ENCODE peak calls at places on chromosomes 13 and 19, in six cellular contexts. O is lower leg skin, D is NCI-H524 treated with DMSO at 0.1 percent for 48 hours, P is GM12891, Q is heart right ventricle, N is adrenal gland. R is an unnamed sample.

GRCh38 chr13:93025984-93026383 is 200.6 kb upstream of the GPC6 start:
- DNase-seq in O (no peak), Q (no peak), D (no peak), N (no peak), P (no peak), R (no peak)

GRCh38 chr13:112509190-112509589 is 78.8 kb downstream of the TUBGCP3 start:
- DNase-seq in Q (no peak), O (no peak), P (no peak), N (no peak), D (no peak), R (no peak)

GRCh38 chr13:82257790-82258507 is 1624.3 kb downstream of the SLITRK1 start:
- DNase-seq in P (no peak), Q (no peak), O (no peak), D (no peak), N (no peak), R (no peak)

GRCh38 chr19:4120531-4120930 is 3.4 kb downstream of the MAP2K2 start:
- DNase-seq in Q (no peak), N (no peak), O (no peak), D (no peak), P (no peak), R (no peak)

GRCh38 chr19:39951686-39952085 is 17.3 kb upstream of the FCGBP start:
- DNase-seq in D (no peak), Q (no peak), P (no peak), O (no peak), N (peak), R (no peak)

GRCh38 chr13:113951246-113951999 is 22.5 kb downstream of the C13orf46 start:
- DNase-seq in D (no peak), P (peak), O (peak), N (peak), Q (peak), R (no peak)

GRCh38 chr19:47158879-47159509 is 28.4 kb downstream of the SAE1 start:
- DNase-seq in O (no peak), D (no peak), N (no peak), Q (no peak), P (no peak), R (no peak)

GRCh38 chr13:53105881-53106280 is 77.3 kb downstream of the OLFM4 start:
- DNase-seq in N (no peak), D (no peak), Q (no peak), O (no peak), P (no peak), R (no peak)

GRCh38 chr13:77902319-77902963 is 16.2 kb downstream of the EDNRB start:
- DNase-seq in N (no peak), Q (no peak), D (no peak), P (no peak), O (no peak), R (no peak)

GRCh38 chr13:36131215-36131930 is at the start of gene DCLK1:
- DNase-seq in N (no peak), Q (peak), O (peak), D (no peak), P (no peak), R (no peak)

GRCh38 chr13:24008679-24009078 is 111.4 kb upstream of the C1QTNF9B start:
- DNase-seq in P (no peak), O (no peak), Q (no peak), N (no peak), D (no peak), R (no peak)

GRCh38 chr19:54364775-54365257 is at the start of gene LAIR1:
- DNase-seq in Q (no peak), O (no peak), D (no peak), N (peak), P (no peak), R (no peak)

GRCh38 chr19:55703790-55704215 is 28.8 kb downstream of the EPN1 start:
- DNase-seq in P (no peak), N (peak), D (no peak), O (peak), Q (no peak), R (no peak)

GRCh38 chr13:79385694-79386093 is 20.4 kb downstream of the RBM26 start:
- DNase-seq in P (no peak), Q (no peak), D (no peak), N (no peak), O (no peak), R (no peak)

GRCh38 chr13:23621316-23621645 is 51.1 kb downstream of the TNFRSF19 start:
- DNase-seq in Q (no peak), P (no peak), O (no peak), N (peak), D (no peak), R (no peak)

GRCh38 chr19:15177269-15178116 is 23.3 kb downstream of the NOTCH3 start:
- DNase-seq in D (peak), N (peak), O (peak), Q (peak), P (peak), R (no peak)

GRCh38 chr19:2495130-2495641 is 19.3 kb downstream of the GADD45B start:
- DNase-seq in O (peak), D (no peak), P (no peak), N (peak), Q (peak), R (no peak)

GRCh38 chr19:4201798-4202197 is 19.3 kb downstream of the ANKRD24 start:
- DNase-seq in P (no peak), D (no peak), N (no peak), O (no peak), Q (no peak), R (no peak)

GRCh38 chr13:75920536-75920935 is 284.4 kb downstream of the LMO7 start:
- DNase-seq in D (no peak), N (no peak), O (no peak), Q (no peak), P (no peak), R (no peak)

GRCh38 chr13:98173431-98173921 is 3.6 kb downstream of the RNF113B start:
- DNase-seq in D (no peak), Q (no peak), P (no peak), N (peak), O (no peak), R (peak)

GRCh38 chr19:49114630-49115363 is 627 bp downstream of the LIN7B start:
- DNase-seq in N (peak), P (no peak), O (peak), Q (peak), D (peak), R (no peak)

GRCh38 chr13:24899601-24900000 is 135.6 kb downstream of the RNF17 start:
- DNase-seq in O (no peak), Q (no peak), P (no peak), N (no peak), D (no peak), R (no peak)

GRCh38 chr19:35710784-35711723 is 6.7 kb downstream of the ZBTB32 start:
- DNase-seq in N (no peak), O (no peak), D (no peak), Q (no peak), P (peak), R (no peak)

GRCh38 chr19:10552596-10553053 is 8.9 kb downstream of the ATG4D start:
- DNase-seq in P (no peak), Q (no peak), N (no peak), D (no peak), O (no peak), R (no peak)

GRCh38 chr13:29654807-29655547 is 59.5 kb upstream of the SLC7A1 start:
- DNase-seq in O (no peak), P (no peak), Q (no peak), N (no peak), D (no peak), R (no peak)

GRCh38 chr19:11964858-11965645 is at the start of gene ZNF763:
- DNase-seq in N (peak), D (peak), Q (peak), P (peak), O (peak), R (peak)

GRCh38 chr13:58452123-58452623 is 820.6 kb downstream of the PCDH17 start:
- DNase-seq in Q (no peak), N (no peak), O (no peak), D (no peak), P (no peak), R (no peak)

R was measured in brain pericyte.